ENCODE peak calls at places on chromosomes 12 and 14, in ten cellular contexts. Y is heart right ventricle, B is BJ, U is foreskin fibroblast, V is ascending aorta, Q is left ventricle myocardium inferior, F is HL-60, M is choroid plexus epithelial cell, C is OCI-LY7, K is kidney epithelial cell. T is an unnamed sample.

GRCh38 chr12:55728185-55728931 is 451 bp downstream of the CD63 start:
- DNase-seq in Y (peak), B (no peak), U (peak), V (no peak), Q (peak), F (no peak), M (peak), C (peak), K (no peak), T (no peak)

GRCh38 chr12:48198619-48198973 is 4.5 kb downstream of the OR10AD1 start:
- DNase-seq in Y (peak), B (no peak), U (peak), V (no peak), Q (peak), F (no peak), M (peak), C (no peak), K (no peak), T (no peak)

GRCh38 chr14:104434214-104435076 is 145.1 kb upstream of the C14orf180 start:
- DNase-seq in Y (no peak), B (no peak), U (no peak), V (peak), Q (no peak), F (no peak), M (no peak), C (no peak), K (no peak), T (peak)

GRCh38 chr12:26488339-26488738 is 293.0 kb downstream of the SSPN start:
- DNase-seq in Y (no peak), B (no peak), U (no peak), V (no peak), Q (no peak), F (no peak), M (no peak), C (no peak), K (no peak), T (no peak)

GRCh38 chr14:102187044-102187443 is 47.3 kb downstream of the WDR20 start:
- DNase-seq in Y (no peak), B (peak), U (peak), V (no peak), Q (no peak), F (no peak), M (peak), C (no peak), K (peak), T (no peak)

GRCh38 chr12:48118491-48118890 is 673 bp upstream of the PFKM start:
- DNase-seq in Y (no peak), B (no peak), U (peak), V (no peak), Q (no peak), F (no peak), M (no peak), C (no peak), K (no peak), T (no peak)

GRCh38 chr14:94005324-94005723 is 8.2 kb downstream of the CCDC197 start:
- DNase-seq in Y (no peak), B (no peak), U (peak), V (no peak), Q (no peak), F (no peak), M (peak), C (peak), K (no peak), T (no peak)

GRCh38 chr14:34623506-34623905 is 6.4 kb downstream of the SNX6 start:
- DNase-seq in Y (no peak), B (no peak), U (no peak), V (no peak), Q (no peak), F (no peak), M (peak), C (no peak), K (no peak), T (no peak)

GRCh38 chr12:20585055-20585625 is 110.0 kb upstream of the SLCO1C1 start:
- DNase-seq in Y (no peak), B (no peak), U (no peak), V (no peak), Q (no peak), F (no peak), M (no peak), C (no peak), K (no peak), T (no peak)

GRCh38 chr14:22428681-22429315 is 160.2 kb downstream of the DAD1 start:
- DNase-seq in Y (no peak), B (no peak), U (no peak), V (no peak), Q (no peak), F (peak), M (peak), C (no peak), K (no peak), T (no peak)

GRCh38 chr12:123111498-123112165 is 39.3 kb downstream of the PITPNM2 start:
- DNase-seq in Y (no peak), B (no peak), U (no peak), V (no peak), Q (no peak), F (no peak), M (peak), C (no peak), K (no peak), T (no peak)

GRCh38 chr12:95582230-95583058 is 31.2 kb upstream of the USP44 start:
- DNase-seq in Y (no peak), B (no peak), U (peak), V (no peak), Q (no peak), F (no peak), M (peak), C (peak), K (no peak), T (no peak)

GRCh38 chr12:32296541-32296940 is 102.8 kb upstream of the FGD4 start:
- DNase-seq in Y (no peak), B (no peak), U (peak), V (no peak), Q (no peak), F (no peak), M (peak), C (no peak), K (peak), T (no peak)

GRCh38 chr14:55760801-55761200 is 180.8 kb downstream of the KTN1 start:
- DNase-seq in Y (no peak), B (no peak), U (no peak), V (no peak), Q (no peak), F (no peak), M (no peak), C (no peak), K (no peak), T (no peak)

GRCh38 chr14:73250781-73251500 is 13.6 kb downstream of the PAPLN start:
- DNase-seq in Y (no peak), B (no peak), U (no peak), V (no peak), Q (no peak), F (no peak), M (no peak), C (no peak), K (no peak), T (no peak)

GRCh38 chr12:95709152-95709551 is 81.4 kb downstream of the NTN4 start:
- DNase-seq in Y (no peak), B (no peak), U (no peak), V (no peak), Q (no peak), F (no peak), M (no peak), C (no peak), K (no peak), T (no peak)

GRCh38 chr12:2692156-2692555 is 102.6 kb upstream of the FKBP4 start:
- DNase-seq in Y (no peak), B (no peak), U (no peak), V (no peak), Q (no peak), F (no peak), M (no peak), C (no peak), K (no peak), T (peak)

GRCh38 chr12:82968644-82969339 is 282.1 kb downstream of the TMTC2 start:
- DNase-seq in Y (no peak), B (no peak), U (no peak), V (no peak), Q (no peak), F (peak), M (peak), C (no peak), K (no peak), T (no peak)

GRCh38 chr12:123621101-123621500 is 12.4 kb downstream of the EIF2B1 start:
- DNase-seq in Y (no peak), B (no peak), U (peak), V (no peak), Q (no peak), F (no peak), M (no peak), C (no peak), K (no peak), T (no peak)

GRCh38 chr14:99838555-99839193 is 45.5 kb downstream of the EML1 start:
- DNase-seq in Y (no peak), B (no peak), U (peak), V (no peak), Q (no peak), F (no peak), M (peak), C (no peak), K (no peak), T (no peak)

GRCh38 chr14:35858521-35859209 is 32.5 kb downstream of the BRMS1L start:
- DNase-seq in Y (no peak), B (no peak), U (peak), V (no peak), Q (no peak), F (no peak), M (peak), C (no peak), K (no peak), T (no peak)

GRCh38 chr12:67367843-67368242 is 98.7 kb downstream of the CAND1 start:
- DNase-seq in Y (no peak), B (no peak), U (peak), V (no peak), Q (no peak), F (no peak), M (peak), C (no peak), K (peak), T (no peak)

GRCh38 chr12:19970116-19970515 is 398.2 kb upstream of the PDE3A start:
- DNase-seq in Y (no peak), B (peak), U (peak), V (no peak), Q (no peak), F (no peak), M (peak), C (no peak), K (no peak), T (no peak)

GRCh38 chr14:93797071-93797470 is 8.8 kb upstream of the PRIMA1 start:
- DNase-seq in Y (no peak), B (no peak), U (no peak), V (no peak), Q (no peak), F (no peak), M (no peak), C (no peak), K (no peak), T (no peak)

GRCh38 chr12:81365284-81365683 is 287.4 kb downstream of the ACSS3 start:
- DNase-seq in Y (no peak), B (no peak), U (no peak), V (no peak), Q (no peak), F (no peak), M (no peak), C (no peak), K (no peak), T (no peak)

GRCh38 chr12:85979641-85980040 is 105.5 kb downstream of the NTS start:
- DNase-seq in Y (no peak), B (no peak), U (no peak), V (no peak), Q (no peak), F (no peak), M (peak), C (no peak), K (peak), T (no peak)

GRCh38 chr12:26152507-26153102 is 27.8 kb upstream of the BHLHE41 start:
- DNase-seq in Y (no peak), B (no peak), U (no peak), V (no peak), Q (no peak), F (no peak), M (no peak), C (no peak), K (no peak), T (no peak)

GRCh38 chr14:50452979-50453705 is 56.5 kb upstream of the CDKL1 start:
- DNase-seq in Y (no peak), B (peak), U (peak), V (no peak), Q (no peak), F (no peak), M (peak), C (no peak), K (peak), T (no peak)

GRCh38 chr12:79549531-79550271 is 141.1 kb downstream of the PAWR start:
- DNase-seq in Y (no peak), B (no peak), U (no peak), V (no peak), Q (no peak), F (no peak), M (peak), C (no peak), K (no peak), T (no peak)

GRCh38 chr14:102396531-102396930 is 33.8 kb downstream of the TECPR2 start:
- DNase-seq in Y (no peak), B (no peak), U (peak), V (no peak), Q (no peak), F (no peak), M (no peak), C (no peak), K (no peak), T (no peak)

GRCh38 chr12:30450872-30451271 is 244.8 kb downstream of the IPO8 start:
- DNase-seq in Y (no peak), B (no peak), U (peak), V (no peak), Q (no peak), F (no peak), M (no peak), C (no peak), K (no peak), T (no peak)

GRCh38 chr14:63922696-63923421 is 70.1 kb downstream of the SYNE2 start:
- DNase-seq in Y (no peak), B (no peak), U (no peak), V (no peak), Q (no peak), F (no peak), M (peak), C (no peak), K (peak), T (no peak)

GRCh38 chr12:65300067-65300466 is 21.6 kb downstream of the MSRB3 start:
- DNase-seq in Y (no peak), B (no peak), U (peak), V (no peak), Q (no peak), F (no peak), M (no peak), C (no peak), K (no peak), T (no peak)

GRCh38 chr14:102668291-102668873 is 75.9 kb downstream of the RCOR1 start:
- DNase-seq in Y (no peak), B (no peak), U (no peak), V (no peak), Q (no peak), F (no peak), M (no peak), C (no peak), K (no peak), T (no peak)

DNA sequence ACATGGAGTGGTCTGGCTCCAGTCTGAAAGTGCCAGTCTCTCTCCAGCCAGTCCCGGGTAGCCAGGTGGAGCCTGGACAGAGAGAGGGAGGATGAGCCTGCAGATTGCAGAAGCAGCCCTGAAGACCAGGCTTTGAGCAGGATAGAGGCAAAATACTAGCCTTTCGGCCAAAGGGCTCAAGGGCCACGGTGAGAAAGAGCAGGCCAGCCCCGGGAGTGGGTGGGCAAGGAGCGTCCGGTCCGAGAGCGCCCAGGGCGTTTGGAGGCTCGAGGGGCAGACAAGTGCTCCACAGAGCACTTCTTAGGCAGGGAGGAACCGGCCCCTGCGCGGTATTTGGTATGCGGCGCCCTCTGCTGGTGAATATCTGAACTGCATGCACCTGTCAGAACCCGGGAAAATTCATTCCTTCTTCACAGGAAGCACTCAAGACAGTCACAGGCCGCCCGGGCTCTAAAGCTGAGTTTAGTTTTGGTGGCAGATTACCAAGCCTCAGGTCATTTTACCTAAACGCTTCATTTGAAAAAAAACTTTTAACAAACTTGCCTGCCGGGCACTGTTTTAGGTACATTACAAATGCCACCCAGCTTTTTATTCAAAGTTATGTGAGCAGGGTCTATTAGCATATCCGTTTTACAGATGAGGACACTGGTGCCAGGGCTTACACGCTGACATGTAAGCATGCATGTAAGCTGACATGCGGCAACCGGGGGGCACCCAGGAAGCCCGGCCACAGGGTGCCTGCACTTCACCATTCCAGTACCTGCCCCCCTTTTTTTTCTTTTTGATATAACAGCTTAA is 21.0 kb upstream of the PSMC1 start:
- DNase-seq in Y (peak), B (no peak), U (peak), V (no peak), Q (peak), F (peak), M (peak), C (peak), K (no peak), T (peak)
- TF ChIP-seq CTCF in Y (peak), B (peak), U (peak), V (peak), Q (peak), F (peak), M (peak), C (peak), K (peak), T (peak)

DNA sequence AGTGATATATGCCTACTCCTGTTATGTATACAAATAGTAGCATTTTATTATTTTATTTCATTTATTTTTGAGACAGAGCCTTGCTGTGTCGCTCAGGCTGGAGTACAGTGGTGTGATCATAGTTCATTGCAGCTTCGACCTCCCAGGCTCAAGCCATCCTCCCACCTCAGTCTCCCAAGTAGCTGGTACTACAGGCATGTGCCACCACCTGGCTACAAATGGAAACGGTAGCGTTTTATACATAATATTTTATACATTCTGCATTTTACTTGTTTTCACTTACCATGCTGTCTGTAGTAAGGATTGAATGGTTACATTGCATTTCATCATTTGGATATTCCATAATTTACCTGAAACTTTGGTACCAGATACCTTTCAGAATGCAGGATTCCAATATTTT is 14.1 kb downstream of the C1R start:
- DNase-seq in Y (no peak), B (no peak), U (no peak), V (no peak), Q (no peak), F (no peak), M (no peak), C (no peak), K (no peak), T (no peak)
- TF ChIP-seq CTCF in Y (no peak), B (no peak), U (no peak), V (no peak), Q (no peak), F (no peak), M (no peak), C (peak), K (no peak), T (no peak)

GRCh38 chr14:69877492-69877891 is 1.7 kb upstream of the SMOC1 start:
- DNase-seq in Y (no peak), B (no peak), U (peak), V (no peak), Q (no peak), F (no peak), M (peak), C (peak), K (no peak), T (no peak)
- TF ChIP-seq CTCF in Y (peak), B (no peak), U (peak), V (no peak), Q (peak), F (no peak), M (peak), C (peak), K (peak), T (peak)

GRCh38 chr12:121816925-121817647 is 13.3 kb downstream of the SETD1B start:
- DNase-seq in Y (no peak), B (no peak), U (no peak), V (no peak), Q (no peak), F (no peak), M (no peak), C (no peak), K (no peak), T (no peak)

GRCh38 chr12:121815221-121815620 is 11.4 kb downstream of the SETD1B start:
- DNase-seq in Y (no peak), B (no peak), U (no peak), V (no peak), Q (no peak), F (no peak), M (no peak), C (no peak), K (no peak), T (no peak)

GRCh38 chr12:121820056-121820455 is 16.2 kb downstream of the SETD1B start:
- DNase-seq in Y (no peak), B (no peak), U (no peak), V (no peak), Q (no peak), F (no peak), M (no peak), C (no peak), K (no peak), T (no peak)

GRCh38 chr12:121819212-121819949 is 15.6 kb downstream of the SETD1B start:
- DNase-seq in Y (no peak), B (no peak), U (no peak), V (no peak), Q (no peak), F (no peak), M (no peak), C (no peak), K (no peak), T (no peak)

DNA sequence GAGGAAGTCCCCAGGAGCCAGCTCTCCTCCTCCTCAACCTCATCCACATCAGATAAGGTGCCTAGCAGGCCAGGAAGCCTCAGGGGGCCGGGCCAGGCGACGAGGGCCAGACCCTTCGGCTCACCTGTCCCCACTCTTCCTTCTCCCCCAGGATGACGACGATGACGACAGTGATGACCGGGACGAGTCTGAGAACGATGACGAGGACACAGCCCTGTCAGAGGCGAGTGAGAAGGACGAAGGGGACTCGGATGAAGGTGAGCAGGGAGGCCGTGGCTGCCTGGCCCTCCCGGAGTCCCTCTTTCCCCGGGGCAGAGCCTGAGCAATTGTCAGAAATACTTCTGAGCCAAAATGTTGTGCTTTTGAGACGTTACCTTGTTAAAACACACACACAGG is 13.8 kb downstream of the SETD1B start:
- DNase-seq in Y (no peak), B (no peak), U (no peak), V (no peak), Q (no peak), F (no peak), M (no peak), C (no peak), K (no peak), T (no peak)
- TF ChIP-seq CTCF in Y (no peak), B (no peak), U (no peak), V (no peak), Q (no peak), F (no peak), M (no peak), C (no peak), K (no peak), T (no peak)

GRCh38 chr12:75488553-75488952 is 8.0 kb downstream of the GLIPR1 start:
- DNase-seq in Y (no peak), B (no peak), U (peak), V (no peak), Q (no peak), F (peak), M (peak), C (peak), K (no peak), T (no peak)
- TF ChIP-seq CTCF in Y (peak), B (peak), U (peak), V (no peak), Q (peak), F (peak), M (peak), C (peak), K (peak), T (peak)

DNA sequence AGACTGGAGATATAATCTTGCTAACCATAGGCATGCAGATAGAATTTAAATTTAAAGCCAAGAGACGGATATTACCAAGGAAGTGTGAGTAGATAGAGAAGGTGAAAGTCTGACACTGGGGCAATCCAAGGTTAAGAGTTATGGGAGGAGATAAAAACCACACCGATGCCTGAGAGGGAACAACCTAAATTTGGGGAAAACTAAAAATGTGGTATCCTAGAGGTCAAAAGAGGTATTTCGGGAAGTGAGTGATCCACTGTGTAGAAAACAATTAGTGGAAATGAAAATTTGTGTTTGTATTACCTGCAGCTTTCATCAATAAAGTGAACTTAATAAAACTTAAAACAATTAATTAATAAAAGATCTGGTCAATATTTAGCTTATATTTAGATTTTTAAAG is 269.0 kb upstream of the RPL10L start:
- DNase-seq in Y (no peak), B (no peak), U (no peak), V (no peak), Q (no peak), F (no peak), M (no peak), C (no peak), K (no peak), T (no peak)
- TF ChIP-seq CTCF in Y (no peak), B (no peak), U (no peak), V (no peak), Q (no peak), F (no peak), M (no peak), C (peak), K (no peak), T (peak)

T was measured in type B pancreatic cell.